ENCODE peak calls at places on chromosomes 16 and 17, in eight cellular contexts. D is Peyer's patch, J is choroid plexus epithelial cell, G is mucosa of descending colon, R is AG10803, Q is colonic mucosa, N is cardiac muscle cell, B is BJ. A is an unnamed sample.

GRCh38 chr17:62093188-62094155 is 28.4 kb upstream of the MED13 start:
- DNase-seq in D (no peak), J (peak; percentile 75), G (no peak), R (peak; percentile 81), Q (no peak), N (peak; percentile 58), B (peak; percentile 54), A (peak; percentile 85)

GRCh38 chr17:2828396-2829038 is 32.3 kb downstream of the RAP1GAP2 start:
- DNase-seq in D (peak; percentile 78), J (peak; percentile 37), G (peak; percentile 86), R (peak; percentile 15), Q (peak; percentile 87), N (peak; percentile 52), B (no peak), A (peak; percentile 36)

GRCh38 chr17:60524463-60525346 is 1.3 kb downstream of the APPBP2 start:
- DNase-seq in D (no peak), J (peak; percentile 45), G (no peak), R (no peak), Q (no peak), N (peak; percentile 43), B (no peak), A (peak; percentile 23)

GRCh38 chr16:73286643-73287267 is 238.8 kb upstream of the ZFHX3 start:
- DNase-seq in D (no peak), J (no peak), G (no peak), R (no peak), Q (no peak), N (no peak), B (no peak), A (no peak)

GRCh38 chr17:64032081-64032480 is 11.6 kb upstream of the ICAM2 start:
- DNase-seq in D (no peak), J (no peak), G (no peak), R (peak; percentile 38), Q (peak; percentile 0), N (no peak), B (no peak), A (no peak)

GRCh38 chr17:62807812-62808575 is at the start of gene MARCHF10:
- DNase-seq in D (no peak), J (no peak), G (peak; percentile 11), R (no peak), Q (peak; percentile 40), N (no peak), B (no peak), A (no peak)

GRCh38 chr17:22277595-22277994 is 585.3 kb downstream of the KCNJ18 start:
- DNase-seq in D (no peak), J (no peak), G (no peak), R (no peak), Q (no peak), N (no peak), B (no peak), A (no peak)

GRCh38 chr17:32258383-32259121 is 7.1 kb upstream of the RHBDL3 start:
- DNase-seq in D (no peak), J (no peak), G (no peak), R (no peak), Q (no peak), N (no peak), B (no peak), A (no peak)

GRCh38 chr17:34623856-34624766 is 44.7 kb downstream of the TMEM132E start:
- DNase-seq in D (no peak), J (no peak), G (no peak), R (no peak), Q (no peak), N (no peak), B (no peak), A (no peak)

GRCh38 chr17:46071796-46072195 is 72.7 kb downstream of the STH start:
- DNase-seq in D (no peak), J (no peak), G (no peak), R (no peak), Q (no peak), N (no peak), B (no peak), A (no peak)

GRCh38 chr17:46074540-46074939 is 75.5 kb downstream of the STH start:
- DNase-seq in D (no peak), J (no peak), G (no peak), R (no peak), Q (no peak), N (no peak), B (no peak), A (no peak)

GRCh38 chr17:46078675-46079074 is 79.6 kb downstream of the STH start:
- DNase-seq in D (no peak), J (no peak), G (no peak), R (no peak), Q (no peak), N (no peak), B (no peak), A (peak; percentile 23)

GRCh38 chr17:46072998-46073397 is 73.9 kb downstream of the STH start:
- DNase-seq in D (no peak), J (peak; percentile 84), G (no peak), R (peak; percentile 92), Q (no peak), N (peak; percentile 70), B (peak; percentile 49), A (peak; percentile 74)
- H3K4me3 ChIP-seq in D (no peak overlapping the region), J (no peak overlapping the region), G (no peak overlapping the region), R (no peak overlapping the region), Q (no peak overlapping the region), N (no peak overlapping the region), B (no peak overlapping the region), A (no peak overlapping the region)

DNA sequence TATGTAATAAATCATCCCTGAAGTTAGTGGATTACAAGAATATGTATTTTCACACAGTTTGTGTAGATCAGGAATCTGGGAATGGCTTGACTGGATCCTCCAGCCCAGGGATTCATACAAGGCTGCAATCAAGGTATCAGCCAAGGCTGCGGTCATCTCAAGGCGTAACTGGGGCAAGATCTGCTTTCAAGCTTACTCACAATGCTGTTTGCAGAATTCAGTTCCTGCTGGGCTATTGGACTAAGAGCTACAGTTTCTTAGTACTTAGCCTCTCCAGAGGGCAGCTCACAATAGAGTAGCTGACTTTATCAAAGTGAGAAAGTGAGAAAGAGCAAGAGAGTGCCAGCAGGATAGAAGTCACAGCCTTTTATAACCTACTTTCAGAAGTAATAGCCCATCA is 211.0 kb downstream of the MAP2K6 start:
- DNase-seq in D (no peak), J (peak; percentile 21), G (no peak), R (no peak), Q (no peak), N (no peak), B (no peak), A (no peak)
- TF ChIP-seq CTCF in D (no peak), J (no peak), G (no peak), R (no peak), Q (no peak), N (no peak), B (no peak), A (no peak)

GRCh38 chr17:8964801-8965393 is 610 bp downstream of the PIK3R5 start:
- DNase-seq in D (peak; percentile 61), J (no peak), G (peak; percentile 35), R (no peak), Q (peak; percentile 36), N (no peak), B (no peak), A (no peak)
- H3K4me3 ChIP-seq in D (peak overlapping the region; percentile 87), J (no peak overlapping the region), G (peak overlapping the region; percentile 30), R (no peak overlapping the region), Q (peak overlapping the region; percentile 43), N (no peak overlapping the region), B (no peak overlapping the region), A (no peak overlapping the region)

GRCh38 chr16:636206-637080 is at the start of gene METTL26:
- DNase-seq in D (peak; percentile 96), J (peak; percentile 95), G (peak; percentile 98), R (peak; percentile 92), Q (peak; percentile 96), N (peak; percentile 95), B (peak; percentile 59), A (peak; percentile 93)
- TF ChIP-seq CTCF in D (peak; percentile 49), J (no peak), G (no peak), R (no peak), Q (no peak), N (no peak), B (no peak), A (no peak)

GRCh38 chr17:29595107-29595942 is 2.4 kb downstream of the ANKRD13B start:
- DNase-seq in D (no peak), J (peak; percentile 62), G (no peak), R (no peak), Q (no peak), N (no peak), B (no peak), A (peak; percentile 36)
- H3K4me3 ChIP-seq in D (no peak overlapping the region), J (no peak overlapping the region), G (no peak overlapping the region), R (no peak overlapping the region), Q (no peak overlapping the region), N (no peak overlapping the region), B (no peak overlapping the region), A (no peak overlapping the region)

GRCh38 chr16:14339694-14340093 is 268.6 kb downstream of the MRTFB start:
- DNase-seq in D (no peak), J (no peak), G (no peak), R (no peak), Q (no peak), N (no peak), B (no peak), A (no peak)
- TF ChIP-seq CTCF in D (no peak), J (no peak), G (no peak), R (no peak), Q (no peak), N (no peak), B (no peak), A (no peak)

DNA sequence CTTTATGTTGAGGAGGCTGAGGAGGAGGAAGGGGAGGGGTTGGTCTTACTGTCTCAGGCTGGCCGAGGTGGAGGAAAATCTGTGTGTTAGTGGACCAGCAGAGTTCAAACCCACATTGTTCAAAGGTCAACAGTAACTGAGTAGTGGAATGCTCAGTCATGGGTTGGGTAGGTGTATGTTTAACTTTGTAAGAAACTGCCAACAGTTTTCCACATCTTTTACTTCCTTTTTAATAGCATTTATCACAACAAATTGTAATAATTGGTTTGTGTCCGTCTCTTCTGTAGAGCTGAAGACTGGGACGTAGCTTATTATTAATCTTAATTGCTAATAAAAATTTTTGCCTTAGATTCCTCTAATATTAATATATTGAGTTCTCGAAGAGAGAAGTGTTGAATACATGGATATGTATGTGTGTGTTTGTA is 5.3 kb downstream of the ATP6V0A1 start:
- DNase-seq in D (no peak), J (no peak), G (peak; percentile 45), R (no peak), Q (peak; percentile 60), N (no peak), B (no peak), A (no peak)
- H3K4me3 ChIP-seq in D (no peak overlapping the region), J (no peak overlapping the region), G (no peak overlapping the region), R (no peak overlapping the region), Q (no peak overlapping the region), N (no peak overlapping the region), B (no peak overlapping the region), A (no peak overlapping the region)

GRCh38 chr17:79107499-79108231 is 33.0 kb downstream of the ENGASE start:
- DNase-seq in D (no peak), J (no peak), G (no peak), R (no peak), Q (no peak), N (no peak), B (no peak), A (no peak)

GRCh38 chr17:79108232-79108850 is 33.7 kb downstream of the ENGASE start:
- DNase-seq in D (no peak), J (no peak), G (no peak), R (no peak), Q (no peak), N (no peak), B (no peak), A (no peak)

GRCh38 chr17:79111097-79111496 is 36.5 kb downstream of the ENGASE start:
- DNase-seq in D (no peak), J (no peak), G (no peak), R (no peak), Q (no peak), N (no peak), B (no peak), A (no peak)

GRCh38 chr17:79108870-79109269 is 34.2 kb downstream of the ENGASE start:
- DNase-seq in D (no peak), J (no peak), G (no peak), R (no peak), Q (no peak), N (no peak), B (no peak), A (no peak)

GRCh38 chr17:79109584-79109983 is 35.0 kb downstream of the ENGASE start:
- DNase-seq in D (no peak), J (no peak), G (no peak), R (no peak), Q (no peak), N (no peak), B (no peak), A (no peak)
- TF ChIP-seq CTCF in D (no peak), J (peak; percentile 17), G (no peak), R (peak; percentile 2), Q (no peak), N (peak; percentile 12), B (peak; percentile 19), A (peak; percentile 14)

A was measured in fibroblast of the aortic adventitia.